ENCODE peak calls at places on chromosomes 11 and 22, in five cellular contexts. I is Peyer's patch, G is IMR-90, Y is neural progenitor cell, Q is RWPE2. N is an unnamed sample.
A peak's percentile ranks its signal among the peaks of the same experiment; 100 is the strongest.

GRCh38 chr11:123429851-123430735 is at the start of gene GRAMD1B:
- DNase-seq in Y (peak; percentile 95), I (peak; percentile 75), Q (peak; percentile 65), G (peak; percentile 90), N (peak; percentile 67)

GRCh38 chr11:72352859-72353551 is 81.3 kb downstream of the CLPB start:
- DNase-seq in Y (peak; percentile 67), I (no peak), G (peak; percentile 85), Q (no peak), N (no peak)

GRCh38 chr11:93271596-93271995 is 58.9 kb upstream of the DEUP1 start:
- DNase-seq in G (no peak), Y (no peak), I (no peak), Q (no peak), N (no peak)

GRCh38 chr11:18703001-18703763 is 4.6 kb downstream of the TMEM86A start:
- DNase-seq in G (no peak), Y (peak; percentile 23), I (no peak), Q (no peak), N (no peak)

GRCh38 chr11:7905961-7906429 is 25.1 kb downstream of the OR10A6 start:
- DNase-seq in Y (peak; percentile 16), Q (peak; percentile 56), G (no peak), I (no peak), N (peak; percentile 70)

GRCh38 chr11:119011476-119011875 is 6.7 kb downstream of the RPS25 start:
- DNase-seq in G (no peak), I (no peak), Q (no peak), Y (no peak), N (no peak)

GRCh38 chr11:109197656-109198055 is 224.3 kb upstream of the C11orf87 start:
- DNase-seq in Q (no peak), I (no peak), G (peak; percentile 7), Y (no peak), N (no peak)

GRCh38 chr11:4881860-4882500 is at the start of gene OR51T1:
- DNase-seq in G (peak; percentile 40), I (no peak), Y (no peak), Q (no peak), N (no peak)

GRCh38 chr11:124762077-124762623 is at the start of gene ESAM:
- DNase-seq in G (no peak), Q (no peak), Y (peak; percentile 72), I (peak; percentile 82), N (peak; percentile 80)

GRCh38 chr11:114438303-114438702 is 964 bp upstream of the REXO2 start:
- DNase-seq in I (no peak), Q (no peak), G (peak; percentile 4), Y (peak; percentile 9), N (no peak)

GRCh38 chr22:38973289-38974169 is 8.6 kb upstream of the APOBEC3B start:
- DNase-seq in G (peak; percentile 17), Q (no peak), Y (peak; percentile 80), I (no peak), N (no peak)

GRCh38 chr11:2305862-2306823 is 4.3 kb downstream of the TSPAN32 start:
- DNase-seq in Q (peak; percentile 19), Y (no peak), G (peak; percentile 85), I (peak; percentile 58), N (peak; percentile 50)

GRCh38 chr22:49199224-49199623 is 628.4 kb downstream of the BRD1 start:
- DNase-seq in G (no peak), I (peak; percentile 23), Y (no peak), Q (peak; percentile 11), N (no peak)

GRCh38 chr11:32562839-32563599 is 20.6 kb upstream of the EIF3M start:
- DNase-seq in G (peak; percentile 57), Q (no peak), I (no peak), Y (no peak), N (no peak)

GRCh38 chr11:46294365-46295309 is 17.2 kb downstream of the CREB3L1 start:
- DNase-seq in Q (no peak), I (no peak), Y (peak; percentile 85), G (peak; percentile 97), N (no peak)

GRCh38 chr22:22784249-22785039 is 103.2 kb upstream of the IGLL5 start:
- DNase-seq in Y (no peak), G (no peak), I (no peak), Q (no peak), N (no peak)
- TF ChIP-seq CTCF in Y (peak; percentile 14), G (no peak), I (peak; percentile 13), Q (no peak), N (no peak)

GRCh38 chr22:46106279-46107022 is 43.9 kb upstream of the PPARA start:
- DNase-seq in Q (no peak), Y (no peak), I (no peak), G (no peak), N (no peak)

GRCh38 chr22:46108564-46109473 is 41.5 kb upstream of the PPARA start:
- DNase-seq in Y (peak; percentile 17), Q (no peak), G (peak; percentile 23), I (no peak), N (no peak)

GRCh38 chr22:46107753-46108563 is 42.4 kb upstream of the PPARA start:
- DNase-seq in Y (no peak), G (no peak), I (no peak), Q (no peak), N (no peak)

GRCh38 chr22:46105494-46106278 is 44.6 kb upstream of the PPARA start:
- DNase-seq in G (peak; percentile 59), Y (no peak), Q (peak; percentile 88), I (peak; percentile 85), N (no peak)

DNA sequence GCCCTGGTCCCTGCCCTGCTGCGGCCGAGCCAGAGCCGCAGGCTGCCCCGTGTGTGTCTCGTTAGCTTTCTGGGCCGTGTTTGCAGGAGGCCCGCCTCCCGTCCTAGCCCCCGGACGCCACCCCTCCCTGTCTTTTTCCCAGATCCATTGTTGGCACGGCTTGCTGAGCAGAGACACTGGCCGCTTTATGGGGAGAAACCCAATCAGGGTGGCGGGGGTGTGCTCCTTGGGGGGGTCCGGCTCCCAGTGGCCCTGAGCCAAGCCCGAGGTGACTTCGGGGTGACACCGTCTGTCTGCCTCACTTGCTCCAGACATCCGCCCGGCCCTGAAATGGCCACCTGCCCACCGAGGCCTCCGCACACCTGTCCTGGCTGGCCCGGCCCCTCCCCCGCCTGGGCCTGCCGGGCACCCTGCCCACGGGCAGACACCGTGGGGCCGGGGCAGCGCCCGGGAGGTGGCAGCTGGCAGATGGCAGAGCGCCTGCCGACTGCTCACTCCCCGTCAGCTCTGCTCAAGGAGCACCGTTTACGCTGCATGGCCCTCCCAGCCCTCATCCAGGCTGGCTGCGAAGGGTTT is 43.1 kb upstream of the PPARA start:
- DNase-seq in Q (no peak), G (no peak), Y (no peak), I (peak; percentile 78), N (peak; percentile 72)
- H3K27ac ChIP-seq in Q (peak overlapping the region; percentile 92), G (no peak overlapping the region), Y (no peak overlapping the region), I (peak overlapping the region; percentile 89), N (peak overlapping the region; percentile 83)

GRCh38 chr22:47891609-47892008 is 1129.2 kb downstream of the TBC1D22A start:
- DNase-seq in Q (no peak), G (no peak), Y (no peak), I (no peak), N (no peak)
- H3K9me3 ChIP-seq in Q (no peaks in the 10 kb centered on the region), G (peaks cover 44% of the 10 kb centered on the region), Y (no peaks in the 10 kb centered on the region), I (no peaks in the 10 kb centered on the region), N (no peaks in the 10 kb centered on the region)

GRCh38 chr22:30572840-30573593 is 1.4 kb downstream of the GAL3ST1 start:
- DNase-seq in G (no peak), Y (no peak), Q (no peak), I (peak; percentile 80), N (no peak)

GRCh38 chr22:30573594-30574094 is 821 bp downstream of the GAL3ST1 start:
- DNase-seq in Q (no peak), G (no peak), I (peak; percentile 69), Y (no peak), N (no peak)

GRCh38 chr22:30575011-30575671 is 676 bp upstream of the GAL3ST1 start:
- DNase-seq in G (peak; percentile 70), Q (no peak), Y (peak; percentile 31), I (peak; percentile 41), N (no peak)

GRCh38 chr22:30575859-30576258 is 1.4 kb upstream of the GAL3ST1 start:
- DNase-seq in G (no peak), Y (no peak), Q (no peak), I (peak; percentile 63), N (no peak)

GRCh38 chr22:30574095-30574981 is at the start of gene GAL3ST1:
- DNase-seq in Y (peak; percentile 80), Q (no peak), G (no peak), I (peak; percentile 85), N (no peak)
- TF ChIP-seq CTCF in Y (no peak), Q (no peak), G (no peak), I (no peak), N (no peak)

GRCh38 chr11:98153752-98154151 is 867.0 kb upstream of the CNTN5 start:
- DNase-seq in Q (no peak), I (no peak), G (no peak), Y (no peak), N (no peak)

DNA sequence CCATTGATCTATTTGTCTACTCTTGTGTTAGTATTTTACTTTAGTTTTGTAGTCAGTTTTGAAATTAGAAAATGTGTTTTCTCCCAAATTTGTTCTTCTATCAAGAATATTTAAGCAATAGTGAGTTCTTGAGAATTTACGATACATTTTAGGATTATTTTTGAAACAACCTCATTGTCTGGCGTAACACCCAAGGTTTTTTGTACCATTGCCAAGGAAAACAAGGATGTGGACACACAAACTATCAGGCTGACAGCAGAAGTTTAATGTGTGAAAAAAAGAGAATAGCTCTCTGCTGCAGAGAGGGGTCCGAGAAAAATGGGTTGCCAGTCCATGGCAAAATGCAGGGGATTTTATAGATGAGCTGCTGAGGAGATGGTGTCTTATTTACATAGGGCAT is 865.1 kb upstream of the CNTN5 start:
- DNase-seq in I (no peak), Q (no peak), G (no peak), Y (no peak), N (no peak)
- H3K27ac ChIP-seq in I (no peak overlapping the region), Q (no peak overlapping the region), G (no peak overlapping the region), Y (no peak overlapping the region), N (no peak overlapping the region)

GRCh38 chr11:87185228-87185627 is 147.5 kb downstream of the TMEM135 start:
- DNase-seq in Y (no peak), I (no peak), G (no peak), Q (no peak), N (no peak)
- H3K9me3 ChIP-seq in Y (no peaks in the 10 kb centered on the region), I (no peaks in the 10 kb centered on the region), G (no peaks in the 10 kb centered on the region), Q (no peaks in the 10 kb centered on the region), N (no peaks in the 10 kb centered on the region)

GRCh38 chr22:36853407-36854099 is 7.3 kb upstream of the NCF4 start:
- DNase-seq in G (peak; percentile 25), Q (no peak), Y (peak; percentile 77), I (no peak), N (peak; percentile 88)
- TF ChIP-seq CTCF in G (peak; percentile 56), Q (peak; percentile 49), Y (peak; percentile 79), I (peak; percentile 40), N (peak; percentile 71)

N was measured in lower lobe of right lung.